ENCODE peak calls at places on chromosomes 13 and 19, in six cellular contexts. D, V, U, Y, I and X are unnamed samples. For H3K4me1 and H3K36me3, the result is how much of the 10 kb centered on the place peaks cover.

GRCh38 chr13:49740870-49741269 is 49.6 kb upstream of the EBPL start:
- DNase-seq in V (no peak), D (no peak), U (no peak), I (no peak), Y (no peak), X (no peak)

GRCh38 chr13:84446972-84447700 is 564.9 kb upstream of the SLITRK1 start:
- DNase-seq in D (no peak), V (no peak), I (peak), U (no peak), Y (no peak), X (no peak)

GRCh38 chr19:48935864-48936263 is 2.4 kb downstream of the DHDH start:
- DNase-seq in Y (no peak), D (no peak), V (no peak), I (no peak), U (no peak), X (no peak)

GRCh38 chr19:46371371-46371901 is 24.5 kb downstream of the PPP5C start:
- DNase-seq in V (no peak), I (no peak), U (no peak), Y (peak), D (no peak), X (no peak)

GRCh38 chr19:18488838-18489626 is 32.8 kb downstream of the ELL start:
- DNase-seq in U (no peak), Y (no peak), I (peak), D (no peak), V (no peak), X (no peak)

GRCh38 chr19:35241417-35241816 is 7.4 kb upstream of the LSR start:
- DNase-seq in V (no peak), Y (no peak), U (no peak), D (no peak), I (no peak), X (no peak)

GRCh38 chr13:29162638-29163037 is 342.5 kb downstream of the MTUS2 start:
- DNase-seq in D (no peak), V (no peak), I (no peak), U (no peak), Y (no peak), X (no peak)

GRCh38 chr13:92514420-92515125 is 712.0 kb upstream of the GPC6 start:
- DNase-seq in U (no peak), D (no peak), I (no peak), Y (no peak), V (no peak), X (no peak)

GRCh38 chr13:77990973-77991372 is 72.3 kb upstream of the EDNRB start:
- DNase-seq in V (no peak), D (no peak), I (no peak), U (peak), Y (no peak), X (no peak)

GRCh38 chr19:18603255-18603957 is 3.2 kb downstream of the CRLF1 start:
- DNase-seq in I (no peak), D (no peak), V (no peak), Y (no peak), U (no peak), X (no peak)

GRCh38 chr13:62193919-62194318 is 778.3 kb upstream of the PCDH20 start:
- DNase-seq in I (no peak), D (no peak), V (no peak), U (no peak), Y (no peak), X (no peak)

DNA sequence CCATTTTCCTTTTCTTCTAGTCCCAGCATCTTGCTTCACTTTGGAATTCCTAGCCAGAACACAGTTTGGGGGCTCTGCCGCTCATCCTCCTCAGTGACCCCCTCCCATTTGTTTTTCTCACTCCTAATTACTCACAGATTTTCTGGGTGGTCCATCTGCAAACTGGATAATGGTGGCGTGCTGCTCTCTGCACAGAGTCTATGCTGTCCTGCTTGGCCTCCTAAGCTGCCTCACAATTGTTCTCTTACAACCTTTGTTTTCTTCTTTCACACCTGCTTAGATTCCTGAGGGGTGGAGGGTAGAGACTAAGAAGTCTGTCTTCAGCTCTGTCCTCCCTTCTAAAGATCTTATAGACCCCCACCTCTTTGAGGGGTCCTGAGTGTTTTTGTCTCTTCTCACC is 80.7 kb downstream of the SHISA2 start:
- DNase-seq in D (no peak), V (no peak), U (no peak), Y (no peak), I (no peak), X (no peak)
- H3K4me1 ChIP-seq in D (under half), V (under half), U (under half), Y (under half), I (under half), X (under half)

GRCh38 chr13:109749365-109749764 is 37.0 kb downstream of the IRS2 start:
- DNase-seq in V (no peak), U (no peak), D (no peak), Y (no peak), I (no peak), X (no peak)
- TF ChIP-seq POLR2A in V (no peak), U (no peak), D (no peak), Y (no peak), I (no peak), X (no peak)

GRCh38 chr13:98445340-98446233 is 131.3 kb downstream of the STK24 start:
- DNase-seq in V (peak), U (peak), Y (peak), D (peak), I (peak), X (peak)

GRCh38 chr13:98446234-98446621 is 130.7 kb downstream of the STK24 start:
- DNase-seq in V (no peak), I (no peak), Y (no peak), U (no peak), D (no peak), X (no peak)

GRCh38 chr13:98447881-98448641 is 128.8 kb downstream of the STK24 start:
- DNase-seq in I (no peak), Y (no peak), V (no peak), D (no peak), U (no peak), X (no peak)

GRCh38 chr13:98448642-98448928 is 128.3 kb downstream of the STK24 start:
- DNase-seq in D (no peak), Y (no peak), U (no peak), I (no peak), V (no peak), X (no peak)

GRCh38 chr13:98447130-98447529 is 129.8 kb downstream of the STK24 start:
- DNase-seq in D (no peak), U (no peak), Y (no peak), I (no peak), V (no peak), X (no peak)
- H3K36me3 ChIP-seq in D (under half), U (under half), Y (under half), I (half or more), V (half or more), X (under half)

DNA sequence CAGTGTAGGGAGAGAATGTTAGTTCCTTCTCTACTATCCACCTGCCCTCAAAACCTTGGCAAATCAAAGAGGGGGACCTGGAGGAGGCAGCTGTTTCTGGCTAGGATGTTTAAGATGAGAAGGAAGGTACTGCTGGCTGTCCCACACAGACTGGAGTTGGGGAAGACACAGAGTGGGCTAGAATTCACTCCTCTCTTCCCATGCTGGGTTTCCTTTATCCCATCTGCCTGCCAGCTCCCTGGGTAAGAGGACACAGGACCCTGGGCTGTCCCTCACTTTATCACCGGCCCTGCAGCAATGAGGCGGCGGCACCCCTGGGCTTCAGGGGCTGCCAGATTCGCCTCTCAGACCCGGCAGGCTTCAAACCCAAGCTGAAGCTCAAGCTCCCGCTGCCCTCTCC is 69.5 kb downstream of the KLF2 start:
- DNase-seq in D (no peak), V (no peak), I (peak), Y (no peak), U (no peak), X (no peak)
- H3K4me1 ChIP-seq in D (under half), V (under half), I (under half), Y (under half), U (under half), X (under half)